ENCODE peak calls at places on chromosomes 7 and 10, in ten cellular contexts. W is cardiac muscle cell, E is lung, F is right atrium auricular region, Z is uterus, Y is ovary, C is endothelial cell, T is neural crest cell, L is progenitor cell of endocrine pancreas, O is aorta. K is an unnamed sample.

GRCh38 chr7:127322351-127322750 is 69.6 kb upstream of the GRM8 start:
- DNase-seq in Z (no peak), E (no peak), C (no peak), L (no peak), T (no peak), F (no peak), W (no peak), Y (no peak), O (no peak), K (no peak)

GRCh38 chr7:15891151-15891842 is 204.8 kb upstream of the MEOX2 start:
- DNase-seq in W (no peak), F (no peak), C (no peak), L (no peak), E (no peak), T (no peak), Y (no peak), Z (no peak), O (no peak), K (no peak)

GRCh38 chr10:124705021-124705740 is 39.0 kb downstream of the FAM53B start:
- DNase-seq in T (no peak), W (no peak), L (no peak), C (no peak), Z (no peak), E (no peak), O (peak; percentile 42), Y (no peak), F (no peak), K (peak; percentile 39)

GRCh38 chr10:7507887-7508726 is 97.3 kb upstream of the SFMBT2 start:
- DNase-seq in W (no peak), C (no peak), Y (no peak), L (no peak), T (no peak), E (no peak), Z (no peak), O (no peak), F (no peak), K (peak; percentile 7)

GRCh38 chr10:21171936-21172773 is 275.0 kb upstream of the NEBL start:
- DNase-seq in Y (no peak), Z (no peak), L (no peak), T (no peak), O (no peak), F (no peak), C (no peak), E (no peak), W (no peak), K (peak; percentile 45)

GRCh38 chr7:143258830-143259229 is 4.4 kb upstream of the GSTK1 start:
- DNase-seq in Z (no peak), L (no peak), Y (no peak), F (no peak), W (no peak), O (no peak), T (no peak), E (no peak), C (no peak), K (no peak)

GRCh38 chr10:451021-451471 is 238.4 kb downstream of the DIP2C start:
- DNase-seq in W (no peak), L (no peak), C (no peak), O (no peak), E (no peak), Y (no peak), F (no peak), Z (no peak), T (no peak), K (no peak)

GRCh38 chr7:106165328-106165727 is 53.2 kb upstream of the SYPL1 start:
- DNase-seq in Z (no peak), C (no peak), W (no peak), E (no peak), L (no peak), F (no peak), O (no peak), T (no peak), Y (no peak), K (no peak)

GRCh38 chr10:76302491-76302890 is 871.1 kb downstream of the LRMDA start:
- DNase-seq in O (no peak), F (no peak), E (no peak), C (no peak), W (no peak), T (no peak), Y (no peak), L (no peak), Z (no peak), K (no peak)

GRCh38 chr7:149713731-149714068 is 59.7 kb downstream of the ZNF467 start:
- DNase-seq in C (peak; percentile 6), W (no peak), E (no peak), Z (no peak), T (no peak), F (no peak), O (no peak), Y (no peak), L (no peak), K (no peak)

GRCh38 chr7:158277219-158278141 is 310.1 kb downstream of the PTPRN2 start:
- DNase-seq in Y (no peak), F (no peak), Z (no peak), E (no peak), C (no peak), T (no peak), O (peak; percentile 31), L (no peak), W (no peak), K (peak; percentile 11)

GRCh38 chr7:26046150-26046549 is 105.8 kb upstream of the NFE2L3 start:
- DNase-seq in T (no peak), Z (no peak), E (no peak), L (no peak), O (no peak), W (no peak), C (no peak), F (no peak), Y (no peak), K (peak; percentile 46)

GRCh38 chr10:17229717-17229966 is 1.6 kb downstream of the VIM start:
- DNase-seq in T (no peak), W (no peak), C (peak; percentile 38), E (no peak), L (no peak), F (no peak), Y (no peak), Z (no peak), O (no peak), K (no peak)

GRCh38 chr7:7185382-7185989 is 3.1 kb downstream of the C1GALT1 start:
- DNase-seq in T (no peak), F (no peak), Y (no peak), E (no peak), L (no peak), W (no peak), O (no peak), C (no peak), Z (no peak), K (no peak)